ENCODE peak calls at places on chromosomes 3 and 15, in five cellular contexts. W is fibroblast of lung, R is H9, L is IMR-90, P is PC-3. Z is an unnamed sample.

GRCh38 chr15:100544290-100544945 is 15.7 kb upstream of the CERS3 start:
- DNase-seq in W (no peak), R (no peak), L (no peak), P (no peak), Z (no peak)

GRCh38 chr3:134327594-134327975 is 46.7 kb downstream of the AMOTL2 start:
- DNase-seq in W (peak), R (no peak), L (peak), P (peak), Z (no peak)

GRCh38 chr3:196327405-196327804 is 9.4 kb upstream of the DYNLT2B start:
- DNase-seq in W (no peak), R (peak), L (no peak), P (no peak), Z (peak)

GRCh38 chr3:46607603-46608028 is 4.7 kb upstream of the FAM240A start:
- DNase-seq in W (peak), R (peak), L (no peak), P (peak), Z (peak)

GRCh38 chr3:65265511-65265910 is 577.7 kb upstream of the ADAMTS9 start:
- DNase-seq in W (no peak), R (no peak), L (no peak), P (no peak), Z (no peak)

GRCh38 chr3:139265131-139266016 is 78.4 kb upstream of the MRPS22 start:
- DNase-seq in W (no peak), R (peak), L (no peak), P (no peak), Z (no peak)

GRCh38 chr15:89531796-89532537 is 35.6 kb upstream of the RHCG start:
- DNase-seq in W (no peak), R (no peak), L (no peak), P (peak), Z (no peak)

GRCh38 chr15:70503798-70504304 is 259.5 kb downstream of the UACA start:
- DNase-seq in W (no peak), R (no peak), L (no peak), P (no peak), Z (no peak)

GRCh38 chr3:195542261-195542660 is 864 bp downstream of the PPP1R2 start:
- DNase-seq in W (peak), R (no peak), L (no peak), P (peak), Z (no peak)

GRCh38 chr15:70524470-70524869 is 238.9 kb downstream of the UACA start:
- DNase-seq in W (no peak), R (peak), L (no peak), P (no peak), Z (no peak)

GRCh38 chr3:61743686-61744242 is 182.4 kb downstream of the PTPRG start:
- DNase-seq in W (no peak), R (no peak), L (no peak), P (no peak), Z (no peak)

GRCh38 chr3:152834354-152835310 is at the start of gene P2RY1:
- DNase-seq in W (peak), R (peak), L (peak), P (peak), Z (peak)

GRCh38 chr3:31377045-31377642 is 155.6 kb upstream of the STT3B start:
- DNase-seq in W (peak), R (no peak), L (peak), P (peak), Z (no peak)

GRCh38 chr3:125186261-125186770 is 26.2 kb downstream of the SLC12A8 start:
- DNase-seq in W (peak), R (no peak), L (peak), P (no peak), Z (no peak)

GRCh38 chr3:97838393-97838792 is 16.6 kb downstream of the CRYBG3 start:
- DNase-seq in W (no peak), R (no peak), L (no peak), P (no peak), Z (no peak)

GRCh38 chr3:96294143-96294542 is 520.3 kb upstream of the EPHA6 start:
- DNase-seq in W (no peak), R (no peak), L (no peak), P (no peak), Z (peak)

GRCh38 chr15:25173241-25174028 is 218.6 kb downstream of the SNRPN start:
- DNase-seq in W (no peak), R (peak), L (no peak), P (no peak), Z (no peak)

GRCh38 chr3:42979044-42979962 is at the start of gene GASK1A:
- DNase-seq in W (no peak), R (peak), L (no peak), P (peak), Z (peak)

GRCh38 chr3:151169700-151170224 is 33.3 kb downstream of the GPR171 start:
- DNase-seq in W (no peak), R (no peak), L (no peak), P (no peak), Z (no peak)

GRCh38 chr3:40369716-40370115 is 17.3 kb upstream of the ENTPD3 start:
- DNase-seq in W (no peak), R (no peak), L (no peak), P (no peak), Z (no peak)

GRCh38 chr15:32135326-32135725 is 105.0 kb downstream of the CHRNA7 start:
- DNase-seq in W (no peak), R (no peak), L (no peak), P (no peak), Z (no peak)

GRCh38 chr3:67648701-67649100 is 5.7 kb downstream of the SUCLG2 start:
- DNase-seq in W (peak), R (no peak), L (peak), P (no peak), Z (no peak)

GRCh38 chr3:114299421-114299820 is 5.6 kb downstream of the TIGIT start:
- DNase-seq in W (no peak), R (peak), L (no peak), P (peak), Z (peak)

GRCh38 chr15:33395841-33396240 is 85.1 kb downstream of the RYR3 start:
- DNase-seq in W (no peak), R (no peak), L (no peak), P (no peak), Z (no peak)
- H2AFZ ChIP-seq in W (no peak), R (no peak), L (no peak), P (no peak), Z (no peak)

GRCh38 chr3:89314454-89314853 is 207.0 kb downstream of the EPHA3 start:
- DNase-seq in W (peak), R (peak), L (peak), P (peak), Z (peak)
- TF ChIP-seq CTCF in W (no peak), R (peak), L (peak), P (peak), Z (peak)

GRCh38 chr3:178706411-178706810 is 170.2 kb downstream of the KCNMB2 start:
- DNase-seq in W (no peak), R (no peak), L (no peak), P (no peak), Z (no peak)
- H2AFZ ChIP-seq in W (no peak), R (no peak), L (no peak), P (no peak), Z (no peak)

GRCh38 chr15:48603922-48604321 is 41.6 kb downstream of the FBN1 start:
- DNase-seq in W (no peak), R (no peak), L (no peak), P (no peak), Z (no peak)

GRCh38 chr15:48604567-48604966 is 40.9 kb downstream of the FBN1 start:
- DNase-seq in W (no peak), R (no peak), L (peak), P (no peak), Z (no peak)

GRCh38 chr15:48601095-48601494 is 44.4 kb downstream of the FBN1 start:
- DNase-seq in W (no peak), R (no peak), L (no peak), P (no peak), Z (no peak)

GRCh38 chr15:48602358-48603122 is 43.0 kb downstream of the FBN1 start:
- DNase-seq in W (peak), R (no peak), L (peak), P (peak), Z (peak)

GRCh38 chr15:48603123-48603500 is 42.4 kb downstream of the FBN1 start:
- DNase-seq in W (no peak), R (no peak), L (no peak), P (peak), Z (peak)
- TF ChIP-seq CTCF in W (no peak), R (peak), L (no peak), P (peak), Z (peak)

Z was measured in GM23338.